ENCODE peak calls at places on chromosomes 11 and 22, in nine cellular contexts. One of them, this sample, is unnamed.

GRCh38 chr11:117986981-117987495 is 844 bp downstream of the IL10RA start:
- DNase-seq in heart right ventricle: no peak
- DNase-seq in dermis blood vessel endothelial cell: no peak
- DNase-seq in colonic mucosa: no peak
- DNase-seq in germinal center: peak
- DNase-seq in coronary artery: no peak
- DNase-seq in amniotic stem cell: no peak
- DNase-seq in cardiac fibroblast: no peak
- DNase-seq in CD8-positive, alpha-beta memory T cell: no peak
- DNase-seq in this sample: no peak

GRCh38 chr11:57277845-57278720 is 41.0 kb upstream of the APLNR start:
- DNase-seq in heart right ventricle: peak
- DNase-seq in dermis blood vessel endothelial cell: peak
- DNase-seq in colonic mucosa: peak
- DNase-seq in germinal center: peak
- DNase-seq in coronary artery: no peak
- DNase-seq in amniotic stem cell: peak
- DNase-seq in cardiac fibroblast: peak
- DNase-seq in CD8-positive, alpha-beta memory T cell: no peak
- DNase-seq in this sample: peak

GRCh38 chr11:84719935-84720577 is 907.1 kb downstream of the DLG2 start:
- DNase-seq in heart right ventricle: no peak
- DNase-seq in dermis blood vessel endothelial cell: no peak
- DNase-seq in colonic mucosa: peak
- DNase-seq in germinal center: no peak
- DNase-seq in coronary artery: no peak
- DNase-seq in amniotic stem cell: no peak
- DNase-seq in cardiac fibroblast: no peak
- DNase-seq in CD8-positive, alpha-beta memory T cell: no peak
- DNase-seq in this sample: no peak

GRCh38 chr11:83409476-83409875 is 123.3 kb upstream of the CCDC90B start:
- DNase-seq in heart right ventricle: no peak
- DNase-seq in dermis blood vessel endothelial cell: no peak
- DNase-seq in colonic mucosa: no peak
- DNase-seq in germinal center: no peak
- DNase-seq in coronary artery: no peak
- DNase-seq in amniotic stem cell: no peak
- DNase-seq in cardiac fibroblast: no peak
- DNase-seq in CD8-positive, alpha-beta memory T cell: no peak
- DNase-seq in this sample: no peak

GRCh38 chr11:66317322-66317765 is 500 bp upstream of the CD248 start:
- DNase-seq in heart right ventricle: peak
- DNase-seq in dermis blood vessel endothelial cell: peak
- DNase-seq in colonic mucosa: no peak
- DNase-seq in germinal center: peak
- DNase-seq in coronary artery: no peak
- DNase-seq in amniotic stem cell: no peak
- DNase-seq in cardiac fibroblast: peak
- DNase-seq in CD8-positive, alpha-beta memory T cell: no peak
- DNase-seq in this sample: no peak

GRCh38 chr11:65539401-65540289 is 14.8 kb downstream of the SCYL1 start:
- DNase-seq in heart right ventricle: no peak
- DNase-seq in dermis blood vessel endothelial cell: no peak
- DNase-seq in colonic mucosa: peak
- DNase-seq in germinal center: peak
- DNase-seq in coronary artery: peak
- DNase-seq in amniotic stem cell: no peak
- DNase-seq in cardiac fibroblast: no peak
- DNase-seq in CD8-positive, alpha-beta memory T cell: no peak
- DNase-seq in this sample: no peak

GRCh38 chr11:6608726-6609501 is 3.1 kb downstream of the TAF10 start:
- DNase-seq in heart right ventricle: peak
- DNase-seq in dermis blood vessel endothelial cell: no peak
- DNase-seq in colonic mucosa: peak
- DNase-seq in germinal center: no peak
- DNase-seq in coronary artery: peak
- DNase-seq in amniotic stem cell: no peak
- DNase-seq in cardiac fibroblast: no peak
- DNase-seq in CD8-positive, alpha-beta memory T cell: no peak
- DNase-seq in this sample: no peak

GRCh38 chr11:126394036-126394435 is 38.5 kb downstream of the ST3GAL4 start:
- DNase-seq in heart right ventricle: no peak
- DNase-seq in dermis blood vessel endothelial cell: no peak
- DNase-seq in colonic mucosa: no peak
- DNase-seq in germinal center: no peak
- DNase-seq in coronary artery: no peak
- DNase-seq in amniotic stem cell: no peak
- DNase-seq in cardiac fibroblast: no peak
- DNase-seq in CD8-positive, alpha-beta memory T cell: no peak
- DNase-seq in this sample: no peak

GRCh38 chr11:68253682-68254081 is 18.1 kb downstream of the C11orf24 start:
- DNase-seq in heart right ventricle: no peak
- DNase-seq in dermis blood vessel endothelial cell: no peak
- DNase-seq in colonic mucosa: no peak
- DNase-seq in germinal center: no peak
- DNase-seq in coronary artery: no peak
- DNase-seq in amniotic stem cell: no peak
- DNase-seq in cardiac fibroblast: no peak
- DNase-seq in CD8-positive, alpha-beta memory T cell: no peak
- DNase-seq in this sample: no peak

GRCh38 chr22:38243007-38243775 is 29.6 kb downstream of the TMEM184B start:
- DNase-seq in heart right ventricle: no peak
- DNase-seq in dermis blood vessel endothelial cell: no peak
- DNase-seq in colonic mucosa: peak
- DNase-seq in germinal center: no peak
- DNase-seq in coronary artery: no peak
- DNase-seq in amniotic stem cell: no peak
- DNase-seq in cardiac fibroblast: peak
- DNase-seq in CD8-positive, alpha-beta memory T cell: no peak
- DNase-seq in this sample: no peak

GRCh38 chr11:75078233-75078632 is 18.4 kb downstream of the OR2AT4 start:
- DNase-seq in heart right ventricle: no peak
- DNase-seq in dermis blood vessel endothelial cell: no peak
- DNase-seq in colonic mucosa: no peak
- DNase-seq in germinal center: no peak
- DNase-seq in coronary artery: no peak
- DNase-seq in amniotic stem cell: no peak
- DNase-seq in cardiac fibroblast: no peak
- DNase-seq in CD8-positive, alpha-beta memory T cell: no peak
- DNase-seq in this sample: no peak

GRCh38 chr11:3091846-3092602 is 34.8 kb upstream of the CARS1 start:
- DNase-seq in heart right ventricle: peak
- DNase-seq in dermis blood vessel endothelial cell: peak
- DNase-seq in colonic mucosa: peak
- DNase-seq in germinal center: peak
- DNase-seq in coronary artery: no peak
- DNase-seq in amniotic stem cell: no peak
- DNase-seq in cardiac fibroblast: peak
- DNase-seq in CD8-positive, alpha-beta memory T cell: peak
- DNase-seq in this sample: peak

GRCh38 chr11:122803306-122803705 is 35.0 kb upstream of the CRTAM start:
- DNase-seq in heart right ventricle: no peak
- DNase-seq in dermis blood vessel endothelial cell: no peak
- DNase-seq in colonic mucosa: no peak
- DNase-seq in germinal center: no peak
- DNase-seq in coronary artery: no peak
- DNase-seq in amniotic stem cell: peak
- DNase-seq in cardiac fibroblast: peak
- DNase-seq in CD8-positive, alpha-beta memory T cell: no peak
- DNase-seq in this sample: no peak

GRCh38 chr11:64542172-64543125 is 48.6 kb upstream of the SLC22A12 start:
- DNase-seq in heart right ventricle: no peak
- DNase-seq in dermis blood vessel endothelial cell: no peak
- DNase-seq in colonic mucosa: no peak
- DNase-seq in germinal center: no peak
- DNase-seq in coronary artery: no peak
- DNase-seq in amniotic stem cell: no peak
- DNase-seq in cardiac fibroblast: no peak
- DNase-seq in CD8-positive, alpha-beta memory T cell: no peak
- DNase-seq in this sample: no peak

GRCh38 chr11:60989108-60989650 is 17.7 kb downstream of the CD6 start:
- DNase-seq in heart right ventricle: no peak
- DNase-seq in dermis blood vessel endothelial cell: no peak
- DNase-seq in colonic mucosa: no peak
- DNase-seq in germinal center: no peak
- DNase-seq in coronary artery: no peak
- DNase-seq in amniotic stem cell: no peak
- DNase-seq in cardiac fibroblast: no peak
- DNase-seq in CD8-positive, alpha-beta memory T cell: no peak
- DNase-seq in this sample: no peak

GRCh38 chr11:43547411-43547718 is 133.2 kb upstream of the HSD17B12 start:
- DNase-seq in heart right ventricle: no peak
- DNase-seq in dermis blood vessel endothelial cell: no peak
- DNase-seq in colonic mucosa: no peak
- DNase-seq in germinal center: no peak
- DNase-seq in coronary artery: no peak
- DNase-seq in amniotic stem cell: no peak
- DNase-seq in cardiac fibroblast: peak
- DNase-seq in CD8-positive, alpha-beta memory T cell: no peak
- DNase-seq in this sample: peak

GRCh38 chr11:26234451-26234850 is 97.5 kb upstream of the ANO3 start:
- DNase-seq in heart right ventricle: no peak
- DNase-seq in dermis blood vessel endothelial cell: peak
- DNase-seq in colonic mucosa: no peak
- DNase-seq in germinal center: no peak
- DNase-seq in coronary artery: no peak
- DNase-seq in amniotic stem cell: no peak
- DNase-seq in cardiac fibroblast: no peak
- DNase-seq in CD8-positive, alpha-beta memory T cell: no peak
- DNase-seq in this sample: no peak

GRCh38 chr11:44229003-44229570 is 80.9 kb downstream of the ALX4 start:
- DNase-seq in heart right ventricle: no peak
- DNase-seq in dermis blood vessel endothelial cell: no peak
- DNase-seq in colonic mucosa: peak
- DNase-seq in germinal center: no peak
- DNase-seq in coronary artery: no peak
- DNase-seq in amniotic stem cell: no peak
- DNase-seq in cardiac fibroblast: no peak
- DNase-seq in CD8-positive, alpha-beta memory T cell: no peak
- DNase-seq in this sample: no peak

GRCh38 chr11:8087185-8087584 is 6.2 kb downstream of the TUB start:
- DNase-seq in heart right ventricle: no peak
- DNase-seq in dermis blood vessel endothelial cell: peak
- DNase-seq in colonic mucosa: no peak
- DNase-seq in germinal center: no peak
- DNase-seq in coronary artery: no peak
- DNase-seq in amniotic stem cell: no peak
- DNase-seq in cardiac fibroblast: no peak
- DNase-seq in CD8-positive, alpha-beta memory T cell: no peak
- DNase-seq in this sample: no peak

GRCh38 chr11:102115557-102115956 is 5.3 kb downstream of the YAP1 start:
- DNase-seq in heart right ventricle: no peak
- DNase-seq in dermis blood vessel endothelial cell: no peak
- DNase-seq in colonic mucosa: peak
- DNase-seq in germinal center: no peak
- DNase-seq in coronary artery: no peak
- DNase-seq in amniotic stem cell: no peak
- DNase-seq in cardiac fibroblast: peak
- DNase-seq in CD8-positive, alpha-beta memory T cell: no peak
- DNase-seq in this sample: no peak

GRCh38 chr11:65853249-65853979 is 4.6 kb downstream of the CFL1 start:
- DNase-seq in heart right ventricle: no peak
- DNase-seq in dermis blood vessel endothelial cell: no peak
- DNase-seq in colonic mucosa: peak
- DNase-seq in germinal center: no peak
- DNase-seq in coronary artery: no peak
- DNase-seq in amniotic stem cell: no peak
- DNase-seq in cardiac fibroblast: no peak
- DNase-seq in CD8-positive, alpha-beta memory T cell: no peak
- DNase-seq in this sample: no peak

GRCh38 chr11:97893612-97894011 is 1127.1 kb upstream of the CNTN5 start:
- DNase-seq in heart right ventricle: no peak
- DNase-seq in dermis blood vessel endothelial cell: no peak
- DNase-seq in colonic mucosa: no peak
- DNase-seq in germinal center: no peak
- DNase-seq in coronary artery: no peak
- DNase-seq in amniotic stem cell: no peak
- DNase-seq in cardiac fibroblast: no peak
- DNase-seq in CD8-positive, alpha-beta memory T cell: no peak
- DNase-seq in this sample: no peak

GRCh38 chr11:27075192-27075591 is 34.6 kb downstream of the BBOX1 start:
- DNase-seq in heart right ventricle: no peak
- DNase-seq in dermis blood vessel endothelial cell: no peak
- DNase-seq in colonic mucosa: no peak
- DNase-seq in germinal center: no peak
- DNase-seq in coronary artery: no peak
- DNase-seq in amniotic stem cell: no peak
- DNase-seq in cardiac fibroblast: no peak
- DNase-seq in CD8-positive, alpha-beta memory T cell: no peak
- DNase-seq in this sample: no peak

GRCh38 chr22:45335021-45335818 is 25.5 kb downstream of the FAM118A start:
- DNase-seq in heart right ventricle: peak
- DNase-seq in dermis blood vessel endothelial cell: peak
- DNase-seq in colonic mucosa: no peak
- DNase-seq in germinal center: no peak
- DNase-seq in coronary artery: no peak
- DNase-seq in amniotic stem cell: no peak
- DNase-seq in cardiac fibroblast: no peak
- DNase-seq in CD8-positive, alpha-beta memory T cell: no peak
- DNase-seq in this sample: peak

GRCh38 chr11:64007629-64008282 is 21.5 kb downstream of the OTUB1 start:
- DNase-seq in heart right ventricle: peak
- DNase-seq in dermis blood vessel endothelial cell: peak
- DNase-seq in colonic mucosa: peak
- DNase-seq in germinal center: no peak
- DNase-seq in coronary artery: no peak
- DNase-seq in amniotic stem cell: no peak
- DNase-seq in cardiac fibroblast: peak
- DNase-seq in CD8-positive, alpha-beta memory T cell: no peak
- DNase-seq in this sample: peak

GRCh38 chr11:61560751-61561150 is 20.1 kb downstream of the SYT7 start:
- DNase-seq in heart right ventricle: no peak
- DNase-seq in dermis blood vessel endothelial cell: no peak
- DNase-seq in colonic mucosa: no peak
- DNase-seq in germinal center: no peak
- DNase-seq in coronary artery: no peak
- DNase-seq in amniotic stem cell: no peak
- DNase-seq in cardiac fibroblast: no peak
- DNase-seq in CD8-positive, alpha-beta memory T cell: no peak
- DNase-seq in this sample: no peak

GRCh38 chr22:22111267-22111751 is 128.7 kb upstream of the TOP3B start:
- DNase-seq in heart right ventricle: no peak
- DNase-seq in dermis blood vessel endothelial cell: no peak
- DNase-seq in colonic mucosa: no peak
- DNase-seq in germinal center: peak
- DNase-seq in coronary artery: no peak
- DNase-seq in amniotic stem cell: no peak
- DNase-seq in cardiac fibroblast: peak
- DNase-seq in CD8-positive, alpha-beta memory T cell: no peak
- DNase-seq in this sample: no peak

GRCh38 chr11:10109836-10110235 is 184.2 kb downstream of the SBF2 start:
- DNase-seq in heart right ventricle: no peak
- DNase-seq in dermis blood vessel endothelial cell: no peak
- DNase-seq in colonic mucosa: no peak
- DNase-seq in germinal center: no peak
- DNase-seq in coronary artery: no peak
- DNase-seq in amniotic stem cell: no peak
- DNase-seq in cardiac fibroblast: peak
- DNase-seq in CD8-positive, alpha-beta memory T cell: no peak
- DNase-seq in this sample: no peak

GRCh38 chr11:6583584-6583983 is 19.8 kb downstream of the RRP8 start:
- DNase-seq in heart right ventricle: no peak
- DNase-seq in dermis blood vessel endothelial cell: no peak
- DNase-seq in colonic mucosa: no peak
- DNase-seq in germinal center: no peak
- DNase-seq in coronary artery: no peak
- DNase-seq in amniotic stem cell: no peak
- DNase-seq in cardiac fibroblast: no peak
- DNase-seq in CD8-positive, alpha-beta memory T cell: no peak
- DNase-seq in this sample: no peak

GRCh38 chr11:9461760-9462134 is 935 bp downstream of the ZNF143 start:
- DNase-seq in heart right ventricle: no peak
- DNase-seq in dermis blood vessel endothelial cell: peak
- DNase-seq in colonic mucosa: no peak
- DNase-seq in germinal center: peak
- DNase-seq in coronary artery: no peak
- DNase-seq in amniotic stem cell: no peak
- DNase-seq in cardiac fibroblast: peak
- DNase-seq in CD8-positive, alpha-beta memory T cell: no peak
- DNase-seq in this sample: no peak

GRCh38 chr11:61752117-61752924 is at the start of gene MYRF:
- DNase-seq in heart right ventricle: peak
- DNase-seq in dermis blood vessel endothelial cell: peak
- DNase-seq in colonic mucosa: peak
- DNase-seq in germinal center: peak
- DNase-seq in coronary artery: no peak
- DNase-seq in amniotic stem cell: peak
- DNase-seq in cardiac fibroblast: peak
- DNase-seq in CD8-positive, alpha-beta memory T cell: peak
- DNase-seq in this sample: no peak